ENCODE peak calls at places on chromosomes 2 and 18, in four cellular contexts. D is AG08396, E is HEK293T, J is hypothalamus. C is an unnamed sample.

GRCh38 chr2:218985325-218986091 is 524 bp upstream of the FEV start:
- DNase-seq in J (no peak), D (no peak), E (no peak), C (no peak)

GRCh38 chr18:28963481-28963880 is 786.6 kb upstream of the CDH2 start:
- DNase-seq in D (no peak), E (no peak), J (no peak), C (no peak)

GRCh38 chr2:221943078-221943810 is 355.6 kb downstream of the PAX3 start:
- DNase-seq in E (no peak), J (no peak), D (peak; percentile 6), C (peak; percentile 56)

GRCh38 chr18:80166725-80167124 is 57.7 kb downstream of the ADNP2 start:
- DNase-seq in E (no peak), D (no peak), J (no peak), C (no peak)

GRCh38 chr18:35728676-35729075 is 147.1 kb downstream of the GALNT1 start:
- DNase-seq in D (no peak), E (no peak), J (no peak), C (no peak)

GRCh38 chr2:72712977-72713376 is 112.9 kb downstream of the EXOC6B start:
- DNase-seq in D (no peak), J (no peak), E (no peak), C (no peak)

GRCh38 chr2:73451263-73451972 is 65.8 kb downstream of the ALMS1 start:
- DNase-seq in D (no peak), J (no peak), E (no peak), C (no peak)

GRCh38 chr2:191231995-191232394 is 13.2 kb upstream of the MYO1B start:
- DNase-seq in E (no peak), J (no peak), D (no peak), C (no peak)

GRCh38 chr2:224086226-224086911 is 47.3 kb upstream of the SERPINE2 start:
- DNase-seq in J (no peak), E (no peak), D (peak; percentile 72), C (no peak)